ENCODE peak calls at places on chromosome 2, in seven cellular contexts. K, I, D, N, S, M and J are unnamed samples.
A peak's percentile ranks its signal among the peaks of the same experiment; 100 is the strongest.

GRCh38 chr2:85873679-85874078 is 15.1 kb downstream of the ST3GAL5 start:
- DNase-seq in M (peak; percentile 24), K (no peak), N (peak; percentile 24), D (no peak), S (no peak), I (no peak), J (no peak)

GRCh38 chr2:3620834-3621233 is 25.9 kb downstream of the COLEC11 start:
- DNase-seq in M (no peak), N (no peak), S (peak; percentile 92), I (peak; percentile 4), D (no peak), K (peak; percentile 24), J (peak; percentile 15)

GRCh38 chr2:61411109-61411508 is 59.8 kb downstream of the USP34 start:
- DNase-seq in M (no peak), D (no peak), S (no peak), N (no peak), K (no peak), I (no peak), J (no peak)

GRCh38 chr2:33131108-33131507 is 184.4 kb downstream of the LTBP1 start:
- DNase-seq in D (no peak), M (peak; percentile 52), N (no peak), I (no peak), K (peak; percentile 66), S (no peak), J (no peak)

GRCh38 chr2:46116616-46117015 is 180.6 kb upstream of the EPAS1 start:
- DNase-seq in K (peak; percentile 18), N (no peak), S (no peak), D (no peak), M (peak; percentile 31), I (no peak), J (peak; percentile 73)

GRCh38 chr2:85106489-85107180 is 26.6 kb upstream of the TCF7L1 start:
- DNase-seq in I (no peak), D (peak; percentile 59), S (no peak), M (peak; percentile 48), K (peak; percentile 87), N (no peak), J (peak; percentile 81)

GRCh38 chr2:15142069-15142689 is 419.0 kb downstream of the NBAS start:
- DNase-seq in K (peak; percentile 8), S (peak; percentile 18), I (no peak), D (no peak), M (no peak), N (peak; percentile 12), J (no peak)

GRCh38 chr2:170354855-170355649 is 177.1 kb downstream of the MYO3B start:
- DNase-seq in I (no peak), S (no peak), M (no peak), K (no peak), N (no peak), D (no peak), J (no peak)

GRCh38 chr2:222296911-222297599 is 1.7 kb downstream of the PAX3 start:
- DNase-seq in N (peak; percentile 82), D (no peak), K (no peak), I (no peak), M (peak; percentile 75), S (no peak), J (no peak)
- H3K4me3 ChIP-seq in N (peak overlapping the region; percentile 59), D (peak overlapping the region; percentile 70), K (no peak overlapping the region), I (no peak overlapping the region), M (peak overlapping the region; percentile 70), S (no peak overlapping the region), J (no peak overlapping the region)

DNA sequence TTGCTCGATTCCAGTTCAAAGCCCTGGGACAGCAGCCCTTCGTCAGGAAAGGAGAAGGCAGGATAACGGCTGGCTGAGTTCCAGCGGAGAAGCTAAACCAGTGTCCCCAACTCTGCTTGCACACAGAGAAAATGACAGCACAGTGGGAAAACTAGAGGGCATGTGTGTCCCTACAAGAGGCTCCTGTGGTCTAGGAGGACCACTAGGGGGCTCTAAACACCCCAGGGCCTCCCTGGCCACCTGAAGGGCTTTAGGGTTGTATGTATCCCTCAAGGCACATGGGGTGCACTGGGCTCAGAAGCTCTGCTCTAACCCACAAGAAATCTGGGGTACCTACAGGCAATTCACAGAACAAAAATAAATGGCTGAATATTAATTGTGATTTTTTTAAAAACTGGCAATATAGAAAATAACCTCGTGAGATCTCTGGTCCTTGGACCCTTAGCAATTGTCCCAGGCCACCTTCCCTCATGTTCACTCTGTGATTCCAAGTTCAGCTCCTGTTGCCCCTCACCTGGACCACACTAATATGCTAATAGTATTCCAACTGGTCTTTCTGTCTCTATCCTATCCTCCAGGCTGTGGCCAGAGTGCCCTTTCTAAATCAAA is 17.5 kb downstream of the STAT1 start:
- DNase-seq in I (no peak), M (peak; percentile 59), S (peak; percentile 70), K (peak; percentile 34), D (no peak), N (peak; percentile 70), J (peak; percentile 41)
- TF ChIP-seq CTCF in I (no peak), M (peak; percentile 67), S (peak; percentile 77), K (peak; percentile 57), D (peak; percentile 70), N (peak; percentile 78), J (peak; percentile 79)

DNA sequence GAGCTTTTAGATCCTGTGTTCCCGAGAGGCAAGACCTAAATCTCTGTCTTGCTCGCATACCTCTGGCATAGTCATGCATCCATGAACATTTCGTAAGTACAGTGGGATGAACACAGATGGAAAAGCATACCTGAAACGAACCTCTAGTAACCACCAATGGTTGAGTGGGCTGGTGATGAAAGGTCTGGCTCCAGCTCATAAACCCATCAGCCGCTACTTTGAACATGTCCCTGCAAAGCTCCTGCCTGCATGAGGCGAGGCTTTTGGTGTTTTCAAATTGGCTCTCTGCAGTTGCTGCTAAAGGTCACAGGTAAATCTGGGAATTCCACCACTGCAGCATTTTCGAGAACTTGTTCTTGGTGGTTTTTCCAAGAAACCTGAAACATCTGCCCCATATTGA is 3.6 kb upstream of the NRP2 start:
- DNase-seq in D (no peak), I (no peak), S (no peak), K (no peak), N (no peak), M (no peak), J (no peak)
- H3K4me3 ChIP-seq in D (no peak overlapping the region), I (no peak overlapping the region), S (no peak overlapping the region), K (no peak overlapping the region), N (no peak overlapping the region), M (no peak overlapping the region), J (no peak overlapping the region)

GRCh38 chr2:23127465-23127864 is 257.5 kb upstream of the KLHL29 start:
- DNase-seq in N (no peak), K (no peak), I (no peak), S (peak; percentile 55), M (no peak), D (no peak), J (no peak)
- TF ChIP-seq CTCF in N (no peak), K (no peak), I (no peak), S (peak; percentile 14), M (no peak), D (no peak), J (no peak)

DNA sequence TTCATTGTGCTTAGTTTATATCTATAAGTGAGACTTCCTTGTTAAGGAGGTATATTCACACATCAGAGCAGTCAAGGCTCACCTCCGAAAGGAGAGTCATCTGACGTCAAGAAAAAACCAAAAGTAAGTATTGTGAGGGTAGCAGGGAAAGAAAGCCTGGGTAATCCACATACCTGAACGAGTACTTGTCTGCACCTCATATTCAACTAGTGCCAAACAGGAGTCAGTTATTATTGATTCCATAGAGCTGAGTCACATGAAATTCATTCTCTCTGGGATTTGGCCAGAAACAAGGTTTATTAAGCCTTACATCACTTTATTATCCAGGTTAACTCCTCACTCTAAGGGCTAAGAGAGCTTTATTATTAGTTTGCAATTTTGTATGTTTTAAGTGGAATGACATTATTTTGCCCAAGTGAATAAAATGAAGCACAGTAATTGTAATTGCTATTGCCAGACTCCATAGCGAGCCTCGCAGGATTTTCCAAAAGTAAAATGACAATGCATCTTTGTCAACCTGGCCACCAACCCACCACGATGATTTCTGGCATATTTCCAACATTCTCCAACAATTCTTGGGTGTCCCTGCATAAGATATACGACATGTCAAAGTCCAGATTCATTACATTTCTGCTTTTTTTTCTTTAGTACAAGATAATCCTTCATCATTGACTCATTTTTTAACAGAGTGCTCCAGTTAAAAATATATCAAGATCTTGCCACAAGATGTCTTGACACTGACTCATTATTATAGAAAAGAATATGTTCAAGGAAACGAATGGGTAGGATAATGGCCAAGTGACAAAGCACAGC is 1210.4 kb upstream of the ACVR2A start:
- DNase-seq in K (peak; percentile 81), D (peak; percentile 12), S (no peak), I (no peak), M (peak; percentile 36), N (no peak), J (peak; percentile 41)
- H3K4me3 ChIP-seq in K (no peak overlapping the region), D (no peak overlapping the region), S (no peak overlapping the region), I (no peak overlapping the region), M (no peak overlapping the region), N (no peak overlapping the region), J (no peak overlapping the region)

GRCh38 chr2:104733544-104733943 is 120.4 kb upstream of the POU3F3 start:
- DNase-seq in D (no peak), M (no peak), I (no peak), N (peak; percentile 42), K (no peak), S (peak; percentile 41), J (no peak)
- TF ChIP-seq CTCF in D (peak; percentile 26), M (no peak), I (no peak), N (peak; percentile 61), K (no peak), S (peak; percentile 71), J (no peak)

GRCh38 chr2:238730001-238730669 is 117.8 kb upstream of the TWIST2 start:
- DNase-seq in D (no peak), I (no peak), M (no peak), S (no peak), N (no peak), K (no peak), J (no peak)

GRCh38 chr2:238728322-238729260 is 119.3 kb upstream of the TWIST2 start:
- DNase-seq in I (peak; percentile 47), N (no peak), D (peak; percentile 94), K (peak; percentile 76), S (no peak), M (peak; percentile 95), J (peak; percentile 99)

GRCh38 chr2:238727585-238728321 is 120.1 kb upstream of the TWIST2 start:
- DNase-seq in K (peak; percentile 57), S (no peak), M (peak; percentile 96), I (peak; percentile 46), D (peak; percentile 92), N (no peak), J (peak; percentile 92)

GRCh38 chr2:238726670-238727584 is 121.0 kb upstream of the TWIST2 start:
- DNase-seq in M (peak; percentile 12), K (no peak), D (no peak), S (no peak), N (no peak), I (no peak), J (no peak)

GRCh38 chr2:238729261-238729935 is 118.5 kb upstream of the TWIST2 start:
- DNase-seq in K (no peak), D (no peak), N (no peak), S (no peak), I (no peak), M (no peak), J (no peak)
- H3K4me3 ChIP-seq in K (no peak overlapping the region), D (no peak overlapping the region), N (no peak overlapping the region), S (no peak overlapping the region), I (no peak overlapping the region), M (peak overlapping the region; percentile 14), J (no peak overlapping the region)